ENCODE peak calls at places on chromosomes 6 and 20, in seven cellular contexts. B, S, X, O, T, J and V are unnamed samples. For H3K9me3, the result is how much of the 10 kb centered on the place peaks cover.

GRCh38 chr6:21135484-21136005 is 458.0 kb upstream of the SOX4 start:
- DNase-seq in B (no peak), S (no peak), X (no peak), O (no peak), T (no peak), J (no peak), V (no peak)

GRCh38 chr6:53547166-53547814 is 2.4 kb upstream of the GCLC start:
- DNase-seq in B (no peak), S (no peak), X (peak), O (no peak), T (no peak), J (no peak), V (no peak)

GRCh38 chr20:46199198-46199597 is 81.1 kb downstream of the CD40 start:
- DNase-seq in B (no peak), S (no peak), X (no peak), O (no peak), T (no peak), J (no peak), V (no peak)

GRCh38 chr20:45363611-45364492 is 896 bp downstream of the SYS1 start:
- DNase-seq in B (no peak), S (no peak), X (no peak), O (no peak), T (no peak), J (no peak), V (no peak)

GRCh38 chr20:33515569-33516216 is 25.8 kb downstream of the CBFA2T2 start:
- DNase-seq in B (no peak), S (no peak), X (no peak), O (no peak), T (no peak), J (no peak), V (no peak)

GRCh38 chr6:138562691-138563090 is 63.4 kb upstream of the NHSL1 start:
- DNase-seq in B (no peak), S (no peak), X (no peak), O (no peak), T (no peak), J (no peak), V (no peak)

GRCh38 chr6:24738732-24739131 is 19.8 kb upstream of the C6orf62 start:
- DNase-seq in B (no peak), S (no peak), X (no peak), O (no peak), T (peak), J (no peak), V (no peak)

GRCh38 chr6:37406942-37407341 is 26.1 kb upstream of the CMTR1 start:
- DNase-seq in B (no peak), S (no peak), X (no peak), O (no peak), T (no peak), J (no peak), V (no peak)

GRCh38 chr6:56594699-56595098 is 48.0 kb downstream of the DST start:
- DNase-seq in B (no peak), S (no peak), X (no peak), O (no peak), T (no peak), J (no peak), V (no peak)

GRCh38 chr6:75210885-75211739 is 5.3 kb upstream of the COL12A1 start:
- DNase-seq in B (no peak), S (peak), X (peak), O (no peak), T (peak), J (no peak), V (no peak)

GRCh38 chr20:38579219-38579618 is 1.8 kb upstream of the ADIG start:
- DNase-seq in B (no peak), S (no peak), X (no peak), O (no peak), T (no peak), J (no peak), V (no peak)

GRCh38 chr20:29410805-29411457 is 1846.5 kb upstream of the DEFB115 start:
- DNase-seq in B (no peak), S (no peak), X (no peak), O (no peak), T (no peak), J (no peak), V (no peak)
- H3K9me3 ChIP-seq in B (under half), S (under half), X (under half), O (under half), T (under half), J (under half), V (under half)

DNA sequence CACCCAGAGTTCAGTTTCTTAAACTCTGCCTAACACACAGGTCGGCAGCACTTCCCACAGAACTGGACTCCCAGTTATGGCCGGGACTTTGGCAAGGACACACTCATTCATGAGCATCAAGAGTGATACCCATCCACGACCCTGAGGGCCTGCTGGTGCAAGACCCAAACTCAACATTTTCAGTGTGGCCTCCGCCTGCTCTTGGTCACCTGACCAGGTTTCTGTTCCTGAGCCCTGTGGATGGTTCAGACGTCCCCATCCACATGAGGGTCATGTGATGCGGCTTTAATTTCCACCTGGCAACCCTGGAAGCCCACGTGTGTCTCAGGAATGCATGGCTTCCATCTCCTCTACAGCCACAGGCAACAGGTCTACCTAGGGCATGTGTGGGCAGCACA is 245.3 kb downstream of the DLL1 start:
- DNase-seq in B (peak), S (no peak), X (no peak), O (no peak), T (no peak), J (no peak), V (no peak)
- H3K9me3 ChIP-seq in B (under half), S (under half), X (under half), O (under half), T (under half), J (under half), V (under half)

GRCh38 chr6:162940426-162940825 is 212.7 kb downstream of the PACRG start:
- DNase-seq in B (no peak), S (peak), X (no peak), O (no peak), T (peak), J (no peak), V (no peak)

GRCh38 chr6:162943369-162943768 is 215.6 kb downstream of the PACRG start:
- DNase-seq in B (no peak), S (no peak), X (no peak), O (no peak), T (no peak), J (no peak), V (no peak)

GRCh38 chr6:162941128-162941527 is 213.4 kb downstream of the PACRG start:
- DNase-seq in B (no peak), S (no peak), X (no peak), O (no peak), T (no peak), J (no peak), V (no peak)

DNA sequence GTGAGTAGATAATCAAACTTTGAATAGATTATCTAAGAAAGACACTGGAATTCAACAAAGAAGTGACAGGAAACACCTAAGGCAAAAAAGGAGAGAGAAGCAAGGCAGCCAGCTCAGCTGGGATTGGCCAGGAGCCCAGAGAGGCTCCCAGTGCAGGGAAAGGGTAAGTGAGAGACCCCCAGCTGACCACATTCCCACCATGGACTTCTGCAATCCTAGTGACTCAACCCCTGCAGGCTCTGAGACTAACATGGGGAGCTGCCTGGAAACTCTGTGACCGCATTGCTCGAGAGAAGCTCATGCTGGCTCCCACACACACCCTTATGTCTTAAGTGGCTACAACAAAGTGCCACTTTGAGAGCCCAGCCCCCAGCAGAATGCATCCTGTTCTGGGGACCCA is 215.1 kb downstream of the PACRG start:
- DNase-seq in B (no peak), S (peak), X (no peak), O (no peak), T (peak), J (no peak), V (no peak)
- H3K9me3 ChIP-seq in B (under half), S (under half), X (under half), O (under half), T (under half), J (under half), V (under half)

DNA sequence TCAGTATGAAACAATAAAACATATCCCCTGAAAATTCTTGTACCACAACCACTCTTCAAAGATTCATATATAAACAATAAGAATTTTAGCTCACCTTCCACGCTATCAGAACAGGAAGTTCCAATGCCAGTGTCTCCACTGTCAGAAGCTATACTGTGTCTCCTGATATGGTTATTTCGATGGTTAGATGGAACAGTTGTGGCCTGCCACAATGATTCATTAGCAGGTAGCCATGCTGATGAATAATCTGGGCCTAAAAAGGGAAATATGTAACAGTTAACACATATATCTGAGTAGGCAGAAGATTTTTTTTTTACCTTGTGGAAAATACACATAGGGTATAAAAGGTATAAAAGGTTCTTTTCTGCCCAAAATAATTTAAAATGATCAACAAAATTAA is 19.0 kb downstream of the CEP85L start:
- DNase-seq in B (no peak), S (no peak), X (no peak), O (no peak), T (no peak), J (no peak), V (no peak)
- H3K9me3 ChIP-seq in B (under half), S (under half), X (under half), O (under half), T (under half), J (under half), V (under half)

GRCh38 chr6:131765853-131766135 is 42.0 kb upstream of the ENPP1 start:
- DNase-seq in B (no peak), S (no peak), X (no peak), O (no peak), T (no peak), J (no peak), V (no peak)

GRCh38 chr6:131763749-131764148 is 44.1 kb upstream of the ENPP1 start:
- DNase-seq in B (no peak), S (no peak), X (no peak), O (no peak), T (no peak), J (no peak), V (no peak)

GRCh38 chr6:131762984-131763383 is 44.8 kb upstream of the ENPP1 start:
- DNase-seq in B (no peak), S (no peak), X (no peak), O (no peak), T (no peak), J (no peak), V (no peak)

GRCh38 chr6:131765081-131765852 is 42.6 kb upstream of the ENPP1 start:
- DNase-seq in B (no peak), S (peak), X (no peak), O (no peak), T (peak), J (no peak), V (no peak)

GRCh38 chr6:131764350-131764749 is 43.5 kb upstream of the ENPP1 start:
- DNase-seq in B (no peak), S (peak), X (no peak), O (no peak), T (peak), J (no peak), V (no peak)
- H3K9me3 ChIP-seq in B (under half), S (under half), X (under half), O (under half), T (under half), J (under half), V (under half)